ENCODE peak calls at places on chromosomes 11 and 22, in five cellular contexts. B is suprapubic skin, M is HCT116, Y is left ventricle myocardium inferior, P is cardiac muscle cell. A is an unnamed sample.

GRCh38 chr11:119758291-119758690 is 29.3 kb upstream of the NECTIN1 start:
- DNase-seq in B (no peak), M (no peak), Y (no peak), P (no peak), A (no peak)

GRCh38 chr11:118380571-118380970 is 20.8 kb upstream of the ATP5MG start:
- DNase-seq in B (no peak), M (no peak), Y (no peak), P (peak), A (no peak)

GRCh38 chr22:39574779-39575551 is 4.4 kb downstream of the CACNA1I start:
- DNase-seq in B (no peak), M (peak), Y (no peak), P (no peak), A (peak)

GRCh38 chr11:106821291-106821690 is 197.0 kb downstream of the GUCY1A2 start:
- DNase-seq in B (no peak), M (no peak), Y (no peak), P (no peak), A (no peak)

GRCh38 chr22:43440556-43440955 is 28.7 kb downstream of the MPPED1 start:
- DNase-seq in B (no peak), M (no peak), Y (no peak), P (no peak), A (no peak)

GRCh38 chr11:3949132-3949531 is 93.7 kb downstream of the STIM1 start:
- DNase-seq in B (no peak), M (no peak), Y (no peak), P (no peak), A (no peak)

GRCh38 chr11:120985718-120986569 is 38.0 kb upstream of the TBCEL start:
- DNase-seq in B (no peak), M (no peak), Y (peak), P (peak), A (peak)

GRCh38 chr22:19764636-19765476 is 4.3 kb downstream of the TBX1 start:
- DNase-seq in B (no peak), M (no peak), Y (no peak), P (no peak), A (no peak)

DNA sequence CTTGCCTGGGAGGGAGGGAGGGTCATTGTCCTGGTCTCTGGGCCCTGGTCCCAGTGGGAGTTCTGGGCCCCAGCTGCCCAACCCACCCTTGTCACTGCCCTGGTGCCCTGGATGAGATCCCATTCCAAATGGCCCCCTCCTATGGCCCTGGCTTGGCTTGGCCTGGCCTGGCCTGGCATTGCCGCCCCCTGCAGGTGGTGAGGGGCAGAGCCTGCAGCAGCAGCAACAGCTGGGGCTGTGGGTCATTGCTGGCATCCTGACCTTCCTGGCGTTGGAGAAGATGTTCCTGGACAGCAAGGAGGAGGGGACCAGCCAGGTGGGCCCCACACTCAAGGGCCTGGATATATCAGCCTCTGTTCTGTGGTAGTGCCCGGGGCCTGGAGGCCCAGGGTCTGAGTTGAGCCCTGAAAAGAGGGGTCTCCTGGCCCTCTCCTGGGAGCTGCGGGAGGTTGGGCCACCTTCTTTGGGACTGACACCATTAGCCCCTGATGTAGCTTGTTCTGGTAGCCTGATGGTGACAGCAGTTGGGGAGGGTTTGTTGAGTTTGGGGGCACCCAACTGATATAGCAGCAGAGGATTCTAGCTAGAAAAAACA is 3.9 kb downstream of the SLC39A13 start:
- DNase-seq in B (no peak), M (peak), Y (peak), P (peak), A (peak)
- H3K27ac ChIP-seq in B (no peak), M (no peak), Y (peak), P (no peak), A (no peak)

GRCh38 chr11:67230406-67230805 is 35.9 kb upstream of the GRK2 start:
- DNase-seq in B (no peak), M (no peak), Y (no peak), P (no peak), A (no peak)
- H3K27ac ChIP-seq in B (no peak), M (no peak), Y (no peak), P (no peak), A (no peak)

GRCh38 chr11:114289779-114290178 is 6.4 kb upstream of the NNMT start:
- DNase-seq in B (no peak), M (no peak), Y (no peak), P (no peak), A (no peak)

GRCh38 chr11:114288139-114288538 is 8.1 kb upstream of the NNMT start:
- DNase-seq in B (no peak), M (no peak), Y (no peak), P (no peak), A (no peak)

GRCh38 chr11:114291381-114291780 is 4.8 kb upstream of the NNMT start:
- DNase-seq in B (no peak), M (no peak), Y (no peak), P (no peak), A (no peak)

GRCh38 chr11:114291847-114292680 is 4.1 kb upstream of the NNMT start:
- DNase-seq in B (no peak), M (no peak), Y (no peak), P (no peak), A (no peak)

DNA sequence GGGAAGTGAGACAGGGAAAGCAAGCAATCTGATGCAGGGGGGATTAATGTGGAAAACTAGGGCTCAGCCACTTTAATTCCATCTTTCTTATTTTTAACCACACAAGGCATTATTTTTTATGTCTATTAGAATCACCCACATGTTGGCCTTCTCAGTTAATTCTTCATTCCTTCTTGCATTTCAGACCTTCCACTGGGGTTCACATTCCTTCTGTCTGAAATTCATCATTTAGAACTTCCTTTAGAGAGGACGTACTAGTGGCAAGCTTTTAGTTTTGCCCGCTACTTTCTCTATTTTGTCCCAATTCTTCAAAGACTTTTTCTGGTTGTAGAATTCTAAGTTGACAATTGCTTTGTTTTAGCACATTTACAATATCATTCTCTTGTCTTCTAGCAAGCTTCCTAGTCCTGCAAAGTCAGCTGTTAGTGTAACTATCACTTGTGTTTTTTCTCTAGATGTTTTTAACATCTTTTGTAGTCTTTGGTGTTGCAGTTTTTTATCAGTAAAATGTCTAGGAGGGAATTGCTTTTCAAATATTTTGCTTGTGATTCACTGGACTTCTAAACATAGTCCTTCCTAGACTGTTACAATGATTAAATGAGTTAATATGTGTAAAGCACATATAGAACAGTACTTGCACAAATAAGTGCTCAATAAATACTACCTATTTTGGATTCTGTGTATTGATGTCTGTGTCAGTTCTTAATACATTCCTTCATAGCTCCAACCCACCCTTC is 5.5 kb upstream of the NNMT start:
- DNase-seq in B (no peak), M (no peak), Y (no peak), P (no peak), A (no peak)
- H3K27ac ChIP-seq in B (peak), M (no peak), Y (peak), P (no peak), A (no peak)

GRCh38 chr11:8715501-8715900 is 32.9 kb downstream of the RPL27A start:
- DNase-seq in B (no peak), M (no peak), Y (no peak), P (no peak), A (no peak)
- H3K27ac ChIP-seq in B (no peak), M (no peak), Y (peak), P (no peak), A (no peak)

DNA sequence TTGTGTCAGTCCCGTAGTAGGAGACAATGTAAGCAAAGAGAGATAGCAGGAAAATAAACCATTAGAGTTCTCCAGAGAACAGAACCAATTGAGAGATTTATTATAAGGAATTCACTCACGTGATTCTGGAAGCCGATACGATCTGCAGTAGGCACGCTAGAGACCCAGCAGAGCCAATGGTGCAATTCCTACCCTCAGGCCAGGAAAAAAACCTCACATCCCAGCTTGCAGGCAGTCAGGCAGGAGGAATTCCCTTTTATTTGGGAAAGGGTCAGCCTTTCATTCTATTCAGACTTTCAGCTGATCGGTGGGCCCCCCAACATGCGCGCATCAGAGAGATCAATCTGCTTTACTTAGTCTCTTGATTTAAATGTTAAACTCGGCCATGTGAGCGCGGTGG is 7.3 kb upstream of the PLEKHA7 start:
- DNase-seq in B (no peak), M (no peak), Y (no peak), P (no peak), A (no peak)
- H3K27ac ChIP-seq in B (no peak), M (no peak), Y (no peak), P (no peak), A (no peak)

GRCh38 chr11:10844364-10844763 is 13.5 kb downstream of the ZBED5 start:
- DNase-seq in B (no peak), M (no peak), Y (no peak), P (no peak), A (no peak)

GRCh38 chr11:10844816-10845215 is 13.0 kb downstream of the ZBED5 start:
- DNase-seq in B (no peak), M (no peak), Y (no peak), P (no peak), A (no peak)

GRCh38 chr11:10845589-10845988 is 12.3 kb downstream of the ZBED5 start:
- DNase-seq in B (no peak), M (no peak), Y (no peak), P (no peak), A (no peak)

GRCh38 chr11:10846664-10847063 is 11.2 kb downstream of the ZBED5 start:
- DNase-seq in B (no peak), M (no peak), Y (no peak), P (no peak), A (no peak)

DNA sequence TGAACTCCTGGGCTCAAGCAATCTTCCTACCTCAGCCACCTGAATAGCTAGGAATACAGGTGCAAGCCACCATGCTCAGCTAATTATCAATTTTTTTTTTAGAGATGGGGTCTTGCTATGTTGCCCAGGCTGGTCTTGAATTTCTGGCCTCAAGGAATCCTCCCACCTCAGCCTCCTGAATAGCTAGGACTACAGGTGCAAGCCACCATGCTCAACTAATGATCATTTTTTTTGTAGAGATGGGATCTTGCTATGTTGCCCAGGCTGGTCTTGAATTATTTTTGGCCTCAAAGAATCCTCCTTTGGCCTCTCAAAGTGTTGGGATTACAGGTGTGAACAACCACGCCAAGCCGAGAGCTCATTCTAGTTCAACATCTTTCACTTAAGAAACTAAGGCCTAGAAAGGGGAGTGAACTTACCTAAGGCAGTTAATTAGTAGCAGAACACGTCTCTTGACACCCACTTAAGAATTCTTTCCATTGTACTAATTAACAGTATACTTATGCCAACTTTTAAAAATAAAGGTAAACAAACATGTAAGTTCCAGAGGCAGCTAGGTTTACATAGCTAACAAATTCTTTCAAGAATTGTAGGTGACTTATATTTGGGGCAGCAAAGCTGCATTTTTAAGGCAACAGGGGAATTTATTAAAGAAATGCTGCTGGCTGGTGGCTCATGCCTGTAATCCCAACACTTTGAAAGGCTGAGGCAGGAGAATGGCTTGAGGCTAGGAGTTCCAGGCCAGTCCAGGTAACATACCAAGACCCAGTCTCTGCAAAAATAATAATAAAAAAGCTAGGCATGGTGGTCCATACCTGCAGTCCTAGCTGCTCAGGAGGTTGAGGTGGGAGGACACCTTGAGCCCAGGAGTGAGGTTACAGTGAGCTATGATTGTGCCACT is 9.6 kb downstream of the ZBED5 start:
- DNase-seq in B (no peak), M (no peak), Y (no peak), P (no peak), A (no peak)
- H3K27ac ChIP-seq in B (no peak), M (no peak), Y (peak), P (peak), A (no peak)